ENCODE peak calls at places on chromosomes 16 and 17, in four cellular contexts. Q, V, K and R are unnamed samples.
A peak's percentile ranks its signal among the peaks of the same experiment; 100 is the strongest.

GRCh38 chr16:3945751-3946603 is 65.5 kb upstream of the CREBBP start:
- DNase-seq in Q (no peak), K (no peak), V (peak; percentile 99), R (peak; percentile 96)

GRCh38 chr17:28282596-28282995 is 36.4 kb upstream of the TMEM97 start:
- DNase-seq in V (peak; percentile 92), K (no peak), Q (no peak), R (peak; percentile 95)

GRCh38 chr16:88381820-88382451 is 823 bp upstream of the ZNF469 start:
- DNase-seq in K (no peak), Q (no peak), V (no peak), R (no peak)

GRCh38 chr17:61832463-61832862 is 30.9 kb downstream of the BRIP1 start:
- DNase-seq in Q (no peak), K (no peak), V (no peak), R (no peak)

GRCh38 chr16:907361-907760 is 63.4 kb downstream of the LMF1 start:
- DNase-seq in K (no peak), Q (no peak), V (no peak), R (no peak)

GRCh38 chr17:31392002-31392855 is 754 bp downstream of the RAB11FIP4 start:
- DNase-seq in V (no peak), K (no peak), Q (no peak), R (no peak)

GRCh38 chr16:12558641-12559040 is 245.0 kb downstream of the CPPED1 start:
- DNase-seq in V (no peak), Q (no peak), K (no peak), R (no peak)

GRCh38 chr17:16940116-16940881 is 31.6 kb downstream of the TNFRSF13B start:
- DNase-seq in Q (no peak), V (no peak), K (no peak), R (no peak)

GRCh38 chr17:80254396-80255241 is 6.0 kb upstream of the RNF213 start:
- DNase-seq in K (peak; percentile 23), V (peak; percentile 86), Q (peak; percentile 54), R (peak; percentile 88)

GRCh38 chr16:89407925-89408300 is 82.4 kb downstream of the ANKRD11 start:
- DNase-seq in V (peak; percentile 33), K (no peak), Q (no peak), R (peak; percentile 47)

GRCh38 chr17:60496051-60496450 is 30.0 kb downstream of the APPBP2 start:
- DNase-seq in K (no peak), V (no peak), Q (no peak), R (no peak)

GRCh38 chr16:89386337-89386736 is 104.0 kb downstream of the ANKRD11 start:
- DNase-seq in K (no peak), V (no peak), Q (no peak), R (no peak)

GRCh38 chr16:75139498-75139897 is 8.8 kb upstream of the ZFP1 start:
- DNase-seq in Q (no peak), V (no peak), K (no peak), R (no peak)

GRCh38 chr16:20807822-20808207 is 1.5 kb downstream of the REXO5 start:
- DNase-seq in Q (peak; percentile 6), V (no peak), K (no peak), R (no peak)

GRCh38 chr17:40819528-40820125 is 2.8 kb downstream of the KRT10 start:
- DNase-seq in K (peak; percentile 7), Q (no peak), V (peak; percentile 45), R (peak; percentile 42)

DNA sequence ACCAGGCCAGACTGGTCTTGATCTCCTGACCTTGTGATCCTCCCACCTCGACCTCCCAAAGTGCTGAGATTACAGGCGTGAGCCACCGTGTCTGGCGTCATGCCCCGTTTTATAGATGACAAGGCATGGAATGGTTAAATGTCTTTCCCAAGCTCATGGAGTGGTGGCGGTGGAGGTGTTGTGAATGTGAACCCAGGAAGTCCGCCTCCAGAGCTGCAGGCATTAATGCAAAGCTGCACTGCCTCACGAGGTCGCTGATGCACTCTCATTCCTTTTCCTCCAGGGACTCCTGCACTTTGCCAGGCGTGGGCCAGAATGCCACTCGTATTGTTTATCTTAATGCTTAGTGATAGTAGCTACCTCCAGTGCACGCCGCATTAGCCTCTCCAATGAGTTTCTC is 149.6 kb downstream of the WWOX start:
- DNase-seq in V (no peak), K (no peak), Q (no peak), R (no peak)
- TF ChIP-seq CTCF in V (no peak), K (no peak), Q (no peak), R (no peak)

GRCh38 chr17:57577751-57578607 is 167.1 kb downstream of the CCDC182 start:
- DNase-seq in V (peak; percentile 78), K (peak; percentile 55), Q (no peak), R (peak; percentile 71)
- H3K4me3 ChIP-seq in V (peak overlapping the region; percentile 53), K (peak overlapping the region; percentile 2), Q (no peak overlapping the region), R (peak overlapping the region; percentile 15)

GRCh38 chr16:56203052-56203451 is 11.8 kb downstream of the GNAO1 start:
- DNase-seq in V (peak; percentile 9), Q (no peak), K (no peak), R (peak; percentile 20)
- TF ChIP-seq CTCF in V (peak; percentile 16), Q (peak; percentile 71), K (no peak), R (peak; percentile 20)

GRCh38 chr17:57984936-57985674 is 2.9 kb downstream of the VEZF1 start:
- DNase-seq in Q (no peak), V (peak; percentile 38), K (no peak), R (no peak)
- H3K4me3 ChIP-seq in Q (no peak overlapping the region), V (no peak overlapping the region), K (no peak overlapping the region), R (no peak overlapping the region)

GRCh38 chr16:30558789-30559377 is 709 bp upstream of the ZNF764 start:
- DNase-seq in Q (no peak), K (no peak), V (no peak), R (no peak)

GRCh38 chr16:30559690-30560089 is 1.5 kb upstream of the ZNF764 start:
- DNase-seq in K (no peak), Q (no peak), V (no peak), R (no peak)

GRCh38 chr16:30555848-30556473 is 2.2 kb downstream of the ZNF764 start:
- DNase-seq in Q (no peak), V (no peak), K (no peak), R (no peak)

GRCh38 chr16:30557397-30557949 is 701 bp downstream of the ZNF764 start:
- DNase-seq in Q (no peak), V (no peak), K (no peak), R (no peak)

DNA sequence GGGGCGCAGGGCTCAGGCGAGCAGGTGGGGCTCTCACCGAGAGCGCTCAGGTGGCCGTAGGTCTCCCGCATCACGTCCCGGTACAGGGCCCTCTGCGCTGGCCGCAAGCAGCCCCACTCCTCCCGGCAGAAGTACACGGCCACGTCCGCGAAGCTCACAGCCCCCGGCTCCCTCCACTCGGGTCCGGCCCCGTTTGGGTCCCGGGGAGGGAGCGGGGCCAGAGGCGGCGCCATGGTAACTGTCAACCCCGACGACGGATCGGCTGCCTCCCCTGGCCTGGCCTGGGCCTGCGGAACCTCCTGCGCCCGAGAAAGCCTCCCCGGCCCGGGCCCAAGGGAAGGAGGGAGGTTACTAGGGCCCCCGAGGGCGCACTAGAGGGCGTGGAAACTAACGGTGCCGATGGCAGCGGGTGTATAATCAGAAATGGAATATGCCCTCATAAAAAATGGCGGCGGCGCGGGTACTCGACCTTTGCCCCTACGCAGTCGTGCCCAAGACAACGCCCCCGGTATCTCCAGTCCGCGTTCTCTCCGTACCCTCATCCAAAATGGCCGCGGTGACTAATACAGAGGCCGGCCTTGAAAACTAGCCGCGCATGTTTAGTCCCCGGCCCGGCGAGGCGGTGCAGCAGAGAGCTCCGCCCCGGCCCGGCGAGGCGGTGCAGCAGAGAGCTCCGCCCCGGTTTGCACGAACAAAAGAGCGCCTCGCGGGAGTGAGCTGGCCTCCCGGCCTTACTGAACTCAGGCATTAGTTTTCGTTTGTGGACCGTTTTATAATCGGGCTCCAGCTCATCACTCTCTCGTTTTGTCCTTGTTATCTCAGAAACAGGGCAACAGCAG is at the start of gene ZNF764:
- DNase-seq in V (peak; percentile 98), K (peak; percentile 98), Q (peak; percentile 92), R (peak; percentile 97)
- TF ChIP-seq CTCF in V (no peak), K (peak; percentile 2), Q (peak; percentile 19), R (no peak)

GRCh38 chr17:4970273-4970672 is 2.7 kb upstream of the SPAG7 start:
- DNase-seq in K (no peak), V (no peak), Q (no peak), R (no peak)

GRCh38 chr17:4968166-4968915 is 724 bp upstream of the SPAG7 start:
- DNase-seq in Q (no peak), K (no peak), V (peak; percentile 52), R (no peak)

GRCh38 chr17:4968916-4969550 is 1.4 kb upstream of the SPAG7 start:
- DNase-seq in V (peak; percentile 97), Q (no peak), K (no peak), R (peak; percentile 96)

GRCh38 chr17:4967539-4968165 is at the start of gene SPAG7:
- DNase-seq in Q (peak; percentile 98), V (peak; percentile 99), K (peak; percentile 91), R (peak; percentile 98)

GRCh38 chr17:4969551-4970231 is 2.1 kb upstream of the SPAG7 start:
- DNase-seq in Q (no peak), K (no peak), V (peak; percentile 63), R (peak; percentile 53)
- H3K4me3 ChIP-seq in Q (no peak overlapping the region), K (no peak overlapping the region), V (peak overlapping the region; percentile 92), R (no peak overlapping the region)

GRCh38 chr16:86085795-86086194 is 186.8 kb downstream of the IRF8 start:
- DNase-seq in K (no peak), V (no peak), Q (no peak), R (no peak)
- TF ChIP-seq CTCF in K (no peak), V (no peak), Q (no peak), R (no peak)